ENCODE peak calls at places on chromosomes 7 and 10, in seven cellular contexts. P is cardiac muscle cell; E is A549; U is tibial nerve; X is left ventricle myocardium inferior; D is CD8-positive, alpha-beta memory T cell; L is effector memory CD4-positive, alpha-beta T cell. I is an unnamed sample.

GRCh38 chr10:70759769-70760168 is 25.4 kb downstream of the TBATA start:
- DNase-seq in U (no peak), X (no peak), E (no peak), L (no peak), P (no peak), D (no peak), I (no peak)

GRCh38 chr7:23864984-23865383 is 155.0 kb downstream of the STK31 start:
- DNase-seq in E (no peak), D (no peak), P (no peak), X (no peak), U (no peak), L (no peak), I (peak; percentile 53)

GRCh38 chr7:95056107-95056689 is 148.8 kb downstream of the PPP1R9A start:
- DNase-seq in U (no peak), P (no peak), L (no peak), X (no peak), E (no peak), D (no peak), I (no peak)

GRCh38 chr10:70115948-70116682 is 16.5 kb downstream of the AIFM2 start:
- DNase-seq in X (peak; percentile 27), P (peak; percentile 79), E (peak; percentile 64), D (peak; percentile 40), L (peak; percentile 33), U (no peak), I (no peak)

GRCh38 chr7:65554-65953 is 126.8 kb upstream of the FAM20C start:
- DNase-seq in E (no peak), L (no peak), X (no peak), U (no peak), D (no peak), P (no peak), I (peak; percentile 25)

GRCh38 chr7:96045919-96046318 is 273.6 kb downstream of the DYNC1I1 start:
- DNase-seq in D (no peak), E (no peak), U (no peak), L (no peak), X (no peak), P (no peak), I (no peak)

GRCh38 chr7:1945558-1945957 is 275.5 kb downstream of the ELFN1 start:
- DNase-seq in P (no peak), U (no peak), D (no peak), E (no peak), X (no peak), L (no peak), I (no peak)

GRCh38 chr7:155296788-155297516 is 726 bp upstream of the INSIG1 start:
- DNase-seq in L (peak; percentile 75), U (no peak), E (peak; percentile 49), P (peak; percentile 49), X (peak; percentile 43), D (peak; percentile 77), I (peak; percentile 77)

GRCh38 chr10:15324611-15325010 is 46.5 kb downstream of the FAM171A1 start:
- DNase-seq in U (no peak), L (no peak), X (no peak), D (no peak), P (no peak), E (no peak), I (no peak)

GRCh38 chr10:31147220-31147608 is 115.5 kb upstream of the ZNF438 start:
- DNase-seq in X (no peak), E (peak; percentile 15), P (no peak), U (no peak), L (no peak), D (no peak), I (peak; percentile 85)

DNA sequence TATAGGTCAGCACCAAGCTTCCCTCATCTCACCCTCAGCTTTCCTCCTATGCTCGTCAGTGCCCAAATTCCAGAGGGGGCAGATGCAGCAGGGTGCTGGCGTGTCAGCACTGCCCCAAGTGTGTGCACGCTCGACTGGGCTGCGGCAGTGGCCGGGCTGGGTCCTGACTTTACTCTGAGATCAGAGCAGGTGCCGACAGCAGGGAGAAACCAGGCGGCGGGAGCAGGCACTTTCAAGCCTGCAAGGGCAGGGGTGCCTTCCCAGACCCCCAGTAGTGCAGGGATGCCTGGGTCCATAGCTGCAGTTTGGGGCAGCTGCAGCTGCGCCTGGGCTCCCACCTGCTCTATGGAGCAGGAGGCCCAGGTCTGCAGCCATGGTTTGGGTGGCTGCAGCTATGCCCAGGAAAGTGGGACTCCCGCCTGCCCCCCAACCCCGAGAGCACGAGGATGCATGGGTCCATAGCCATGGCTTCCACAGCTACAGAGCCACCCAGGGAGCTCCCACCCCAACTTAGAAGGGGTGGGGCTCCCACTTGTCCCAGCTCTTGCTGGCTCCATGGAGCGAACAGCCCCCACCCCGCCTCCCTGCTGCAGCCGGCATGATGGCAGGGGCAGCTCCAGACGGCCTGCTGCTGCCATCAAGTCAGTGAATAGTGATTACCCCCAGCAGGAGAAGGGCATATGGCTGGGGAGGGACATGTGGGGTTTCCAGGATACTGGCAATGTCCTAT is 199.2 kb upstream of the KMT2E start:
- DNase-seq in D (no peak), P (no peak), L (no peak), U (no peak), X (no peak), E (no peak), I (no peak)
- H3K4me3 ChIP-seq in D (no peak overlapping the region), P (no peak overlapping the region), L (no peak overlapping the region), U (no peak overlapping the region), X (no peak overlapping the region), E (no peak overlapping the region), I (no peak overlapping the region)

GRCh38 chr10:11168423-11169100 is 150.9 kb downstream of the CELF2 start:
- DNase-seq in E (no peak), D (no peak), X (no peak), U (no peak), L (no peak), P (no peak), I (no peak)

GRCh38 chr10:11170993-11171416 is 153.3 kb downstream of the CELF2 start:
- DNase-seq in U (no peak), D (no peak), L (no peak), E (no peak), P (no peak), X (no peak), I (no peak)

GRCh38 chr10:11173062-11173461 is 155.4 kb downstream of the CELF2 start:
- DNase-seq in E (no peak), D (no peak), L (no peak), U (no peak), X (no peak), P (no peak), I (no peak)

GRCh38 chr10:11167233-11167979 is 149.7 kb downstream of the CELF2 start:
- DNase-seq in P (no peak), D (no peak), L (no peak), X (no peak), E (no peak), U (no peak), I (no peak)

DNA sequence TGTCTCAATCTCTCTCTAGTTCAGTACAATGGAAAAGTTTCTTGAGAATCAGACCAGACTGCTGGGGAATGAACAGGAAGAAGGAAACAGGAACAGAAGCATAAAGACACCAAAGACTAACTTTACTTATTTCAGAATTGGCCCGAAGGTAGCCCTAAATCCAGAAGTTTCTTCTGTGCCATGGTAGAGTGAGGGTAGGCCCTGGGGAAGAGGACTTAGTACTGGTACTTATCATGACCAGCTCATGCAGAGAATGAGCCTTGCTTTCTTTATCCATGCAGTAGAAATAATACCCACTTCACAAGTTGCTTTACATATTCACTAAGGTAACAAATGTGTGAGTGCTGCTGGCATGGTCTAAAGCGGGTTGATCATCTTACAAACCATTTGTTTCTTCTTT is 153.8 kb downstream of the CELF2 start:
- DNase-seq in U (no peak), L (no peak), P (no peak), X (no peak), E (no peak), D (no peak), I (no peak)
- H3K4me3 ChIP-seq in U (no peak overlapping the region), L (peak overlapping the region; percentile 94), P (no peak overlapping the region), X (no peak overlapping the region), E (no peak overlapping the region), D (peak overlapping the region; percentile 72), I (no peak overlapping the region)

GRCh38 chr7:76286842-76287403 is 15.6 kb upstream of the HSPB1 start:
- DNase-seq in X (no peak), E (no peak), U (no peak), P (no peak), L (no peak), D (no peak), I (no peak)

GRCh38 chr7:76292206-76292573 is 10.3 kb upstream of the HSPB1 start:
- DNase-seq in U (no peak), D (no peak), E (no peak), X (no peak), P (no peak), L (no peak), I (no peak)

GRCh38 chr7:76293407-76293901 is 9.0 kb upstream of the HSPB1 start:
- DNase-seq in L (no peak), P (no peak), X (no peak), U (no peak), E (no peak), D (no peak), I (no peak)

GRCh38 chr7:76294344-76295024 is 8.0 kb upstream of the HSPB1 start:
- DNase-seq in L (no peak), U (peak; percentile 96), X (peak; percentile 98), D (no peak), E (peak; percentile 83), P (peak; percentile 86), I (peak; percentile 88)

DNA sequence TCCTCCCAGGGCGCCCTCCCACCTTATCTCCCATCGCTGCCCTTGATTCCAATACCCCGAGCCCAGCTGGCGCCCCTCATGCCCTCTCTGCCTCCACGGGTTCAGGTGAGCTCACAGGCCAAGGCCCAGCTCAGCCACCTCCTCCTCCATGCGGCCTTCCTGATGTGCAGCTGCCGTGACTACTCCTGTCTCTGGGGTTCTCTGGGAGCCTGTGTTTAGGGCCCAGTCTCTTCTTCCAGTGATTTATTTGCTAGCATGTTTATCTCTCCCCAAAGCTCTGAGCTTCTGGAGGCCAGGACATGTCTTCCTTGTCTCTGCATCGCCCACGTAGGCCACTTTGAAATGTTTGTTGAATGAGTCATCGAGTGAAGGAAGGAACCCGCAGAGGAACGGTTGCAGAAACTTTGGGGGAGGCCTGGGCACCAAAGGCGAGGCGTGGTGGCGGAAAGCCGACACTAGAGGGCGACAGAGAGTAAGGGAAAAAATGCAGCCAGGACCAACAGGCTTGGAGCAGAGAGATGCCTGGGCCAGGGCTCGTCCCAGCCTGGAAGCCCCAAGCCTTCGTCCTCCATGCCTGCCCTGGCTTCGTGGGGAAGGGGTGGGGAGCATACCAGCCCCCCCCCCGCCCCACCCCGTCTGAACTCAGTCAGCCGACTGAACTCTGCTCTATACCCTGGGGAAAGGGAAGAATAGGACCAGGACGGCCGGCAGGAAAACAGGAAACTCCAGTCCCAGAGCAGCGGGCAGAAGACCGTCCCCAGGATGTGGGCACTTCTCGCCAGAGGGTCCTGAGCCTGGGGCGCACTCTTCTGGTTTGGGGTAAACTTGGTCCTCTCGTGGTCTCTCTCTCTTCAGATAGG is 10.9 kb upstream of the HSPB1 start:
- DNase-seq in X (peak; percentile 91), E (peak; percentile 91), D (peak; percentile 76), L (peak; percentile 70), P (peak; percentile 84), U (peak; percentile 90), I (peak; percentile 94)
- H3K4me3 ChIP-seq in X (peak overlapping the region; percentile 60), E (peak overlapping the region; percentile 37), D (no peak overlapping the region), L (no peak overlapping the region), P (no peak overlapping the region), U (peak overlapping the region; percentile 20), I (peak overlapping the region; percentile 17)

DNA sequence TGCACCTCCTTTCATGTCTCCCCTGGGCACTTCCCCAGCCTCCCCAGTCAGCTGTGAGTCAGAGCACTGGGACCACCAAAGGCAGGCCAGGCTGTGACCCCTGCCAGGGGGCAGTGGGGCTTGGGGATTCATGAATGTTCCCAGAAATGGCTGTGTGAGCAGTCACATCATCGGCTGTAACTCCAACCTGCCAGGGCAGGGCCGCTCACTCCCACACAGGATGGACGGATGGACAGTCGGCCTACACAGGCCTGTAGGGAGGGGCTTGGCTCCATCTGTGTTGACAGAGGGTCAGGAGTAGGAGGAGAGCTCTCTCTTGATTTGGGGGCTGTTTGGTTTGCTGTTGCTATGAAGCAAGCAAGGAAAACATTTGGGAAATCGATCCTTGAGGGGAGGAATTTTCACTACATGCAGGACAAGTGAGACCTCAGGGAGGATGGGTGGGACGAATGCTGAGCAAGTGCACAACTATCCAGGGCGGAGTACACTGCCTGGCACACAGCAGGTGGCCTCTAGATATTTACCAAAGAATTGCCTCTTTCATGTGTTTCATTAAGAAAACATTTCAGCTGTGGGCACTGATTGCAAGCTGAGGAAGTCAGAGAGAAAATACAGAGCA is 2.9 kb upstream of the IGFBP1 start:
- DNase-seq in U (no peak), L (no peak), D (no peak), E (peak; percentile 63), X (no peak), P (no peak), I (no peak)
- H3K4me3 ChIP-seq in U (no peak overlapping the region), L (no peak overlapping the region), D (no peak overlapping the region), E (no peak overlapping the region), X (no peak overlapping the region), P (no peak overlapping the region), I (no peak overlapping the region)